ENCODE peak calls at places on chromosomes 13 and 19, in six cellular contexts. One of them, this sample, is unnamed.

GRCh38 chr19:35046461-35046860 is 4.9 kb downstream of the HPN start:
- DNase-seq in tibial nerve: no peak
- DNase-seq in iPS DF 6.9: no peak
- DNase-seq in kidney: no peak
- DNase-seq in heart right ventricle: no peak
- DNase-seq in aorta: no peak
- DNase-seq in this sample: no peak

GRCh38 chr13:19834704-19835103 is 28.7 kb downstream of the ZMYM5 start:
- DNase-seq in tibial nerve: no peak
- DNase-seq in iPS DF 6.9: no peak
- DNase-seq in kidney: no peak
- DNase-seq in heart right ventricle: no peak
- DNase-seq in aorta: no peak
- DNase-seq in this sample: no peak

GRCh38 chr19:29793116-29793727 is 18.6 kb upstream of the CCNE1 start:
- DNase-seq in tibial nerve: no peak
- DNase-seq in iPS DF 6.9: no peak
- DNase-seq in kidney: no peak
- DNase-seq in heart right ventricle: no peak
- DNase-seq in aorta: peak; percentile 32
- DNase-seq in this sample: no peak

GRCh38 chr19:46818812-46819211 is 30.4 kb upstream of the SLC1A5 start:
- DNase-seq in tibial nerve: no peak
- DNase-seq in iPS DF 6.9: no peak
- DNase-seq in kidney: no peak
- DNase-seq in heart right ventricle: no peak
- DNase-seq in aorta: no peak
- DNase-seq in this sample: no peak

GRCh38 chr13:107680115-107680514 is 535.2 kb downstream of the LIG4 start:
- DNase-seq in tibial nerve: no peak
- DNase-seq in iPS DF 6.9: no peak
- DNase-seq in kidney: no peak
- DNase-seq in heart right ventricle: no peak
- DNase-seq in aorta: no peak
- DNase-seq in this sample: no peak

GRCh38 chr13:48571121-48571901 is 38.4 kb upstream of the RCBTB2 start:
- DNase-seq in tibial nerve: no peak
- DNase-seq in iPS DF 6.9: no peak
- DNase-seq in kidney: no peak
- DNase-seq in heart right ventricle: no peak
- DNase-seq in aorta: no peak
- DNase-seq in this sample: no peak

GRCh38 chr13:48600374-48601364 is 53.1 kb upstream of the CYSLTR2 start:
- DNase-seq in tibial nerve: no peak
- DNase-seq in iPS DF 6.9: no peak
- DNase-seq in kidney: no peak
- DNase-seq in heart right ventricle: no peak
- DNase-seq in aorta: no peak
- DNase-seq in this sample: no peak

GRCh38 chr19:29665826-29666633 is 769 bp downstream of the PLEKHF1 start:
- DNase-seq in tibial nerve: no peak
- DNase-seq in iPS DF 6.9: peak; percentile 47
- DNase-seq in kidney: peak; percentile 84
- DNase-seq in heart right ventricle: peak; percentile 76
- DNase-seq in aorta: peak; percentile 89
- DNase-seq in this sample: peak; percentile 67

GRCh38 chr13:27928353-27928804 is 8.6 kb downstream of the PDX1 start:
- DNase-seq in tibial nerve: no peak
- DNase-seq in iPS DF 6.9: no peak
- DNase-seq in kidney: no peak
- DNase-seq in heart right ventricle: no peak
- DNase-seq in aorta: no peak
- DNase-seq in this sample: no peak

GRCh38 chr13:110107568-110108347 is 199.2 kb downstream of the COL4A1 start:
- DNase-seq in tibial nerve: no peak
- DNase-seq in iPS DF 6.9: no peak
- DNase-seq in kidney: no peak
- DNase-seq in heart right ventricle: no peak
- DNase-seq in aorta: no peak
- DNase-seq in this sample: no peak

GRCh38 chr19:1243768-1244692 is 2.5 kb downstream of the ATP5F1D start:
- DNase-seq in tibial nerve: no peak
- DNase-seq in iPS DF 6.9: no peak
- DNase-seq in kidney: peak; percentile 96
- DNase-seq in heart right ventricle: peak; percentile 90
- DNase-seq in aorta: peak; percentile 95
- DNase-seq in this sample: peak; percentile 93

GRCh38 chr19:10295305-10295846 is 5.6 kb downstream of the ICAM5 start:
- DNase-seq in tibial nerve: no peak
- DNase-seq in iPS DF 6.9: no peak
- DNase-seq in kidney: no peak
- DNase-seq in heart right ventricle: peak; percentile 44
- DNase-seq in aorta: no peak
- DNase-seq in this sample: peak; percentile 89
- H3K4me3 ChIP-seq in tibial nerve: peak overlapping the region; percentile 9
- H3K4me3 ChIP-seq in iPS DF 6.9: peak overlapping the region; percentile 29
- H3K4me3 ChIP-seq in kidney: no peak overlapping the region
- H3K4me3 ChIP-seq in heart right ventricle: peak overlapping the region; percentile 43
- H3K4me3 ChIP-seq in aorta: no peak overlapping the region
- H3K4me3 ChIP-seq in this sample: peak overlapping the region; percentile 37

GRCh38 chr19:23909222-23909621 is 5.5 kb upstream of the ZNF726 start:
- DNase-seq in tibial nerve: no peak
- DNase-seq in iPS DF 6.9: no peak
- DNase-seq in kidney: no peak
- DNase-seq in heart right ventricle: no peak
- DNase-seq in aorta: no peak
- DNase-seq in this sample: no peak
- H3K4me1 ChIP-seq in tibial nerve: no peaks in the 10 kb centered on the region
- H3K4me1 ChIP-seq in iPS DF 6.9: no peaks in the 10 kb centered on the region
- H3K4me1 ChIP-seq in kidney: no peaks in the 10 kb centered on the region
- H3K4me1 ChIP-seq in heart right ventricle: no peaks in the 10 kb centered on the region
- H3K4me1 ChIP-seq in aorta: no peaks in the 10 kb centered on the region
- H3K4me1 ChIP-seq in this sample: no peaks in the 10 kb centered on the region

DNA sequence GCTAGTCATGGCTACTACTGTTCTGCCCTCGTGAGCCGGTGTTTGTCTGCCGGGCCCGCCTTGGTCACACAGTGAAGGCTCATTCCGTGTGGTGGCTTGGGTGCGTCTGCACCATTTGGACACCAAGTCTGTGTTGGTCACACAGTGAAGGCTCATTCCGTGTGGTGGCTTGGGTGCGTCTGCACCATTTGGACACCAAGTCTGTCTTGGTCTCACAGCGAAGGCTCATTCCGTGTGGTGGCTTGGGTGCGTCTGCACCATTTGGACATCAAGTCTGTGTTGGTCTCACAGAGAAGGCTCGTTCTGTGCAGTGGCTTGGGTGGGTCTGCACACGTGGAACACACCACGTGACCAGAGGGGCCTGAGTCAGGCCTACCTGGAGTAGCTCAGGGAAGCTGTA is 29.0 kb upstream of the DCUN1D2 start:
- DNase-seq in tibial nerve: no peak
- DNase-seq in iPS DF 6.9: no peak
- DNase-seq in kidney: peak; percentile 40
- DNase-seq in heart right ventricle: no peak
- DNase-seq in aorta: no peak
- DNase-seq in this sample: no peak
- H3K36me3 ChIP-seq in tibial nerve: no peaks in the 10 kb centered on the region
- H3K36me3 ChIP-seq in iPS DF 6.9: peaks cover 9% of the 10 kb centered on the region
- H3K36me3 ChIP-seq in kidney: peaks cover 9% of the 10 kb centered on the region
- H3K36me3 ChIP-seq in heart right ventricle: no peaks in the 10 kb centered on the region
- H3K36me3 ChIP-seq in aorta: peaks cover 6% of the 10 kb centered on the region
- H3K36me3 ChIP-seq in this sample: peaks cover 42% of the 10 kb centered on the region

GRCh38 chr19:49499030-49499670 is 2.9 kb downstream of the RPS11 start:
- DNase-seq in tibial nerve: no peak
- DNase-seq in iPS DF 6.9: no peak
- DNase-seq in kidney: no peak
- DNase-seq in heart right ventricle: no peak
- DNase-seq in aorta: no peak
- DNase-seq in this sample: no peak
- H3K4me3 ChIP-seq in tibial nerve: peak overlapping the region; percentile 39
- H3K4me3 ChIP-seq in iPS DF 6.9: no peak overlapping the region
- H3K4me3 ChIP-seq in kidney: no peak overlapping the region
- H3K4me3 ChIP-seq in heart right ventricle: peak overlapping the region; percentile 97
- H3K4me3 ChIP-seq in aorta: no peak overlapping the region
- H3K4me3 ChIP-seq in this sample: peak overlapping the region; percentile 52

GRCh38 chr13:32256243-32256642 is 58.9 kb downstream of the ZAR1L start:
- DNase-seq in tibial nerve: no peak
- DNase-seq in iPS DF 6.9: no peak
- DNase-seq in kidney: no peak
- DNase-seq in heart right ventricle: no peak
- DNase-seq in aorta: no peak
- DNase-seq in this sample: no peak
- H3K4me1 ChIP-seq in tibial nerve: no peaks in the 10 kb centered on the region
- H3K4me1 ChIP-seq in iPS DF 6.9: no peaks in the 10 kb centered on the region
- H3K4me1 ChIP-seq in kidney: no peaks in the 10 kb centered on the region
- H3K4me1 ChIP-seq in heart right ventricle: peaks cover 93% of the 10 kb centered on the region
- H3K4me1 ChIP-seq in aorta: no peaks in the 10 kb centered on the region
- H3K4me1 ChIP-seq in this sample: peaks cover 15% of the 10 kb centered on the region

GRCh38 chr19:16217671-16218464 is 20.2 kb downstream of the AP1M1 start:
- DNase-seq in tibial nerve: no peak
- DNase-seq in iPS DF 6.9: no peak
- DNase-seq in kidney: no peak
- DNase-seq in heart right ventricle: no peak
- DNase-seq in aorta: peak; percentile 52
- DNase-seq in this sample: no peak
- H3K36me3 ChIP-seq in tibial nerve: no peaks in the 10 kb centered on the region
- H3K36me3 ChIP-seq in iPS DF 6.9: no peaks in the 10 kb centered on the region
- H3K36me3 ChIP-seq in kidney: peaks cover 21% of the 10 kb centered on the region
- H3K36me3 ChIP-seq in heart right ventricle: peaks cover 4% of the 10 kb centered on the region
- H3K36me3 ChIP-seq in aorta: peaks cover 2% of the 10 kb centered on the region
- H3K36me3 ChIP-seq in this sample: peaks cover 56% of the 10 kb centered on the region

DNA sequence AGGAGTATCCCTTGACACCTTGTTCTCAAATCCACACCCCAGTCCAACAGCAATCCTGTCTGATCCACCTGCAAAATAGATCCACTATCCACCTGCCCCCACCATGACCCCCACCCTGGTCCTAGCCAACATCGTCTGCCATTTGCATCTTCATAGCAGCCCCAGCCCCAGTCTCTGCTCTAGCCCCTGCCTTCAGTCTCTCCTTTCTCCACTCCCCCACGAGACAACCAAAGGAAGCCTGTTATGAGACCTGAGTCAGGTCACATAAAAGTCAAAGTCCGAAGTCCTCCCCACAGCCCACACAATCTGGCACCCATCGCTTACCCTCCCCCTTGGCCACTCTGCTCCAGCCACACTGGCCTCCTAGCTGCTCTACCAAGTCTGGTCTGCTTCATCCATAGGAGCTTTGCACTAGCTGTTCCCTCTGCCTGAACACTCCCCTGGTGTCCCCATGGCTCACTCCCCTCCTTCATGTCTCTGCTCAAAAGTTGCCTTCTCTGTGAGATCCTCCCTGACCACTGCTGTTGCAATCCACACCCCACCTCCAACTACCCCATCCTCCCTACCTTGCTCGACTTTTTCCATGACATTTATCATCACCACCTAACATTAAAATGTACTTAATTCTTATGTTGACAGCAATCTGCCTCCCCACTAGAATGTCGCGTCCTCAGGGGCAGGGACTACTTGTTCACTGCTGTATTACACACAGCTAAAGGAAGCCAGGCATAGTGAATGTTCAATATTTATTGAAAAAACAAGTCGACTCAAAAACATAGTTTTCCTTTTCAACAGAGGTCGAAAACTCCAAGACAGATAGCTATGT is 1.2 kb upstream of the PLEKHG2 start:
- DNase-seq in tibial nerve: no peak
- DNase-seq in iPS DF 6.9: no peak
- DNase-seq in kidney: no peak
- DNase-seq in heart right ventricle: no peak
- DNase-seq in aorta: peak; percentile 90
- DNase-seq in this sample: no peak
- H3K4me3 ChIP-seq in tibial nerve: peak overlapping the region; percentile 66
- H3K4me3 ChIP-seq in iPS DF 6.9: no peak overlapping the region
- H3K4me3 ChIP-seq in kidney: peak overlapping the region; percentile 66
- H3K4me3 ChIP-seq in heart right ventricle: peak overlapping the region; percentile 67
- H3K4me3 ChIP-seq in aorta: peak overlapping the region; percentile 89
- H3K4me3 ChIP-seq in this sample: peak overlapping the region; percentile 97

This sample was measured in upper lobe of right lung.